ENCODE peak calls at places on chromosomes 13 and 19, in eight cellular contexts. G is body of pancreas, B is BJ, S is cardiac muscle cell, T is cardiac fibroblast, A is heart left ventricle, C is breast epithelium, P is HFF-Myc. K is an unnamed sample.
A peak's percentile ranks its signal among the peaks of the same experiment; 100 is the strongest.

GRCh38 chr13:42405665-42406390 is 133.9 kb downstream of the AKAP11 start:
- DNase-seq in T (peak; percentile 6), S (no peak), P (peak; percentile 52), B (no peak), G (no peak), C (no peak), A (no peak), K (no peak)

GRCh38 chr13:112645327-112645914 is 44.4 kb upstream of the ATP11A start:
- DNase-seq in G (no peak), T (no peak), B (no peak), A (no peak), S (no peak), P (no peak), C (peak; percentile 34), K (peak; percentile 18)

GRCh38 chr19:49374665-49375434 is 11.2 kb downstream of the DKKL1 start:
- DNase-seq in C (no peak), P (no peak), A (no peak), G (no peak), T (no peak), B (no peak), S (no peak), K (no peak)

GRCh38 chr19:31338069-31338767 is 11.0 kb downstream of the TSHZ3 start:
- DNase-seq in A (peak; percentile 73), T (peak; percentile 92), C (no peak), B (no peak), G (peak; percentile 53), S (peak; percentile 79), P (no peak), K (no peak)

GRCh38 chr19:44807652-44808462 is 1.0 kb upstream of the BCAM start:
- DNase-seq in S (peak; percentile 74), A (no peak), P (no peak), C (peak; percentile 69), T (peak; percentile 48), G (peak; percentile 74), B (no peak), K (peak; percentile 11)

GRCh38 chr13:37701972-37702371 is 103.4 kb upstream of the POSTN start:
- DNase-seq in C (no peak), B (peak; percentile 98), G (no peak), S (no peak), A (no peak), T (peak; percentile 94), P (peak; percentile 38), K (no peak)

GRCh38 chr13:112929778-112930055 is 39.3 kb upstream of the MCF2L start:
- DNase-seq in C (no peak), G (no peak), B (no peak), P (no peak), A (no peak), T (no peak), S (no peak), K (no peak)

GRCh38 chr13:86856996-86857395 is 814.2 kb upstream of the SLITRK5 start:
- DNase-seq in A (no peak), B (no peak), T (no peak), C (no peak), G (no peak), S (no peak), P (no peak), K (no peak)

GRCh38 chr19:54525636-54526035 is 23.0 kb downstream of the LAIR2 start:
- DNase-seq in S (no peak), T (no peak), A (no peak), P (no peak), B (no peak), G (no peak), C (no peak), K (no peak)

GRCh38 chr19:17244618-17245534 is 843 bp downstream of the NR2F6 start:
- DNase-seq in B (no peak), S (no peak), G (peak; percentile 50), P (no peak), C (peak; percentile 69), T (no peak), A (peak; percentile 69), K (no peak)

GRCh38 chr13:24011266-24011665 is 114.0 kb upstream of the C1QTNF9B start:
- DNase-seq in B (no peak), P (no peak), A (no peak), C (no peak), G (no peak), S (no peak), T (no peak), K (no peak)

GRCh38 chr13:41284512-41285288 is 21.3 kb upstream of the MTRF1 start:
- DNase-seq in P (no peak), C (no peak), G (no peak), T (peak; percentile 73), S (no peak), B (peak; percentile 92), A (no peak), K (no peak)

GRCh38 chr13:27161980-27162379 is 9.6 kb downstream of the USP12 start:
- DNase-seq in B (no peak), G (no peak), A (no peak), C (no peak), S (no peak), P (no peak), T (no peak), K (no peak)

GRCh38 chr19:47255947-47256687 is at the start of gene CCDC9:
- DNase-seq in C (peak; percentile 98), B (no peak), G (peak; percentile 98), T (peak; percentile 98), S (peak; percentile 97), A (peak; percentile 97), P (peak; percentile 85), K (peak; percentile 95)

GRCh38 chr13:96730676-96731075 is 263.6 kb downstream of the OXGR1 start:
- DNase-seq in B (no peak), C (no peak), T (no peak), S (no peak), P (no peak), A (no peak), G (no peak), K (no peak)

GRCh38 chr19:38869160-38869835 is 8.8 kb downstream of the RINL start:
- DNase-seq in A (peak; percentile 34), G (peak; percentile 49), S (no peak), P (no peak), C (no peak), B (no peak), T (peak; percentile 5), K (peak; percentile 29)

GRCh38 chr19:288911-289310 is 2.3 kb downstream of the PLPP2 start:
- DNase-seq in B (no peak), P (no peak), C (no peak), T (no peak), A (no peak), S (no peak), G (no peak), K (no peak)

GRCh38 chr19:49889687-49890348 is 6.9 kb downstream of the IL4I1 start:
- DNase-seq in P (no peak), C (peak; percentile 66), T (peak; percentile 78), G (peak; percentile 76), S (peak; percentile 77), A (peak; percentile 80), B (no peak), K (peak; percentile 53)

GRCh38 chr13:113997845-113998751 is 24.2 kb upstream of the C13orf46 start:
- DNase-seq in P (peak; percentile 37), T (peak; percentile 69), A (peak; percentile 76), C (no peak), S (no peak), B (peak; percentile 10), G (peak; percentile 49), K (no peak)

GRCh38 chr19:47615230-47615629 is 6.3 kb downstream of the BICRA start:
- DNase-seq in B (no peak), C (no peak), S (no peak), A (no peak), T (no peak), P (no peak), G (no peak), K (no peak)

GRCh38 chr19:5048727-5049553 is 80.0 kb downstream of the KDM4B start:
- DNase-seq in C (no peak), S (no peak), P (no peak), A (no peak), T (peak; percentile 76), G (no peak), B (no peak), K (no peak)

GRCh38 chr13:46796129-46796514 is 839 bp downstream of the ESD start:
- DNase-seq in P (no peak), G (no peak), C (no peak), A (no peak), S (no peak), B (no peak), T (no peak), K (no peak)

GRCh38 chr19:43564800-43565199 is 10.5 kb downstream of the XRCC1 start:
- DNase-seq in B (no peak), G (no peak), T (peak; percentile 15), S (no peak), C (no peak), P (no peak), A (no peak), K (peak; percentile 72)

DNA sequence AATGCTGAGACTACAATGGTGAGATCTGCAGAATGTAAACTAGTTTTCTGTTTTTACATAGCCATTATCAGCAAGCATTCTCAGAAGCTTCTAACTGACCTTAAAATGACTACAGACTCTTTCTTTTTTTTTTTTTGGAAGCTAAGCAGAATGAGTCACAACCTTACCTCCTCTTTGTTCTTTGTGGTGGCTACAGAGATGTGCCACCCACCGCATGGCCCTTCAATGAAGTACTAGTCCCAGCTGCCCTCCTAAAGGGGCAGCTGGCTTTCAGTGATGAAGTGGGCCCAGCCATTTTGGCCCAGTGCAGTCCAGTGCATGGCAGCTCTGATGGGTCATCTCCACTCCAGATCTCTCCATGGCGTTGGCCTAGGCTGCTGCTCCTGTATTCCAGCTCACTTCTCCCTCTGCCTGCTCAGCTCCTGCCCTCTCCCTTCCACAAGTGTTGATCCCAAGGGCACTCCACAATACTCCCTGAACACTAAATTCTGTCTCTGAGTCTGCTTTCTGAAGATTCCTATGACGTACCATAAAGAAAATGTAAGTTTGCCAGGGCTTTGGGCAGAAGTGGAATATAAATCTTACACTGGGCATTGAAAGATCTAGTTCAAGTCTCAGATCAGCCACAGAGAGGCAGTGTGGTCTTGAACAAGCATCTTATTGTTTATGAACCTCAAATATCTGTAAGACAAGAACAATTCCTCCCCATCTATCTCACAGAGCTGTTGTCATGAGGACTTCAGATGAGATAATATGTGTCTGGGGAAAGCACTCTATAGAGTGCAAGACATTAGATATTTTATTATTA is 85.6 kb downstream of the RXFP2 start:
- DNase-seq in A (no peak), B (no peak), C (no peak), T (peak; percentile 55), S (no peak), G (no peak), P (no peak), K (no peak)
- TF ChIP-seq CTCF in A (peak; percentile 54), B (peak; percentile 33), C (no peak), T (peak; percentile 4), S (peak; percentile 24), G (no peak), P (no peak), K (peak; percentile 19)

GRCh38 chr19:9932835-9933234 is 3.5 kb downstream of the OLFM2 start:
- DNase-seq in S (no peak), C (no peak), P (no peak), B (no peak), A (no peak), T (no peak), G (no peak), K (no peak)
- H3K4me3 ChIP-seq in S (no peak overlapping the region), C (no peak overlapping the region), P (no peak overlapping the region), B (no peak overlapping the region), A (no peak overlapping the region), T (no peak overlapping the region), G (no peak overlapping the region), K (no peak overlapping the region)

GRCh38 chr13:52669677-52670076 is 17.0 kb downstream of the SUGT1 start:
- DNase-seq in P (no peak), C (no peak), G (no peak), B (no peak), A (no peak), T (no peak), S (no peak), K (no peak)
- TF ChIP-seq CTCF in P (no peak), C (no peak), G (no peak), B (peak; percentile 2), A (peak; percentile 14), T (no peak), S (no peak), K (no peak)

GRCh38 chr19:2041436-2041685 is 9.7 kb downstream of the MKNK2 start:
- DNase-seq in C (no peak), S (no peak), A (no peak), T (no peak), G (no peak), B (no peak), P (no peak), K (no peak)
- H3K4me3 ChIP-seq in C (peak overlapping the region; percentile 63), S (peak overlapping the region; percentile 16), A (peak overlapping the region; percentile 56), T (no peak overlapping the region), G (no peak overlapping the region), B (no peak overlapping the region), P (no peak overlapping the region), K (peak overlapping the region; percentile 47)